ENCODE peak calls at places on chromosomes 11 and 22, in five cellular contexts. S is NB4, O is pancreas, C is lower lobe of right lung, L is tibial nerve. J is an unnamed sample.

GRCh38 chr11:98979212-98979611 is 41.5 kb upstream of the CNTN5 start:
- DNase-seq in S (no peak), O (no peak), C (no peak), L (no peak), J (no peak)

GRCh38 chr11:3022300-3022967 is 30.3 kb upstream of the NAP1L4 start:
- DNase-seq in S (peak), O (no peak), C (no peak), L (no peak), J (no peak)

GRCh38 chr22:38136607-38137006 is 26.1 kb upstream of the BAIAP2L2 start:
- DNase-seq in S (no peak), O (no peak), C (no peak), L (no peak), J (no peak)

GRCh38 chr11:3810446-3810845 is 2.1 kb downstream of the PGAP2 start:
- DNase-seq in S (no peak), O (no peak), C (no peak), L (no peak), J (no peak)

GRCh38 chr22:35191412-35191811 is 65.9 kb upstream of the HMGXB4 start:
- DNase-seq in S (no peak), O (no peak), C (no peak), L (no peak), J (no peak)

GRCh38 chr11:128886401-128887119 is 4.6 kb upstream of the KCNJ5 start:
- DNase-seq in S (peak), O (peak), C (no peak), L (no peak), J (no peak)

GRCh38 chr11:8691601-8692000 is 9.0 kb downstream of the RPL27A start:
- DNase-seq in S (no peak), O (no peak), C (no peak), L (no peak), J (no peak)

GRCh38 chr11:109034341-109034696 is 369.4 kb downstream of the DDX10 start:
- DNase-seq in S (no peak), O (no peak), C (no peak), L (no peak), J (no peak)

GRCh38 chr11:77873345-77873744 is 52.4 kb downstream of the AAMDC start:
- DNase-seq in S (no peak), O (no peak), C (no peak), L (no peak), J (no peak)

GRCh38 chr11:132312616-132313210 is 942.3 kb downstream of the NTM start:
- DNase-seq in S (peak), O (no peak), C (no peak), L (no peak), J (no peak)

GRCh38 chr11:75100314-75100713 is 3.6 kb upstream of the OR2AT4 start:
- DNase-seq in S (peak), O (no peak), C (no peak), L (no peak), J (no peak)

GRCh38 chr22:47826016-47826415 is 1063.6 kb downstream of the TBC1D22A start:
- DNase-seq in S (no peak), O (no peak), C (no peak), L (no peak), J (no peak)

GRCh38 chr22:35995772-35996171 is 32.9 kb downstream of the RBFOX2 start:
- DNase-seq in S (no peak), O (peak), C (no peak), L (peak), J (peak)

GRCh38 chr11:69272961-69273461 is 20.9 kb upstream of the MYEOV start:
- DNase-seq in S (no peak), O (no peak), C (peak), L (no peak), J (no peak)

GRCh38 chr11:114135737-114136151 is 76.2 kb downstream of the ZBTB16 start:
- DNase-seq in S (peak), O (no peak), C (no peak), L (no peak), J (peak)

GRCh38 chr11:134971381-134971780 is 559.3 kb upstream of the B3GAT1 start:
- DNase-seq in S (no peak), O (no peak), C (no peak), L (no peak), J (no peak)

GRCh38 chr22:41815716-41816115 is 15.2 kb downstream of the CCDC134 start:
- DNase-seq in S (no peak), O (no peak), C (no peak), L (no peak), J (no peak)

GRCh38 chr11:76153609-76153949 is 52.7 kb downstream of the WNT11 start:
- DNase-seq in S (no peak), O (no peak), C (no peak), L (no peak), J (no peak)

GRCh38 chr11:78656327-78656726 is 81.7 kb upstream of the NARS2 start:
- DNase-seq in S (no peak), O (no peak), C (no peak), L (no peak), J (no peak)

GRCh38 chr22:30802202-30803166 is 107.8 kb downstream of the OSBP2 start:
- DNase-seq in S (peak), O (peak), C (peak), L (peak), J (peak)

GRCh38 chr11:101453682-101454081 is 130.1 kb downstream of the TRPC6 start:
- DNase-seq in S (no peak), O (no peak), C (no peak), L (no peak), J (no peak)

GRCh38 chr11:101458161-101458560 is 125.6 kb downstream of the TRPC6 start:
- DNase-seq in S (no peak), O (no peak), C (no peak), L (no peak), J (no peak)

GRCh38 chr11:101459020-101459419 is 124.8 kb downstream of the TRPC6 start:
- DNase-seq in S (no peak), O (no peak), C (no peak), L (no peak), J (no peak)

DNA sequence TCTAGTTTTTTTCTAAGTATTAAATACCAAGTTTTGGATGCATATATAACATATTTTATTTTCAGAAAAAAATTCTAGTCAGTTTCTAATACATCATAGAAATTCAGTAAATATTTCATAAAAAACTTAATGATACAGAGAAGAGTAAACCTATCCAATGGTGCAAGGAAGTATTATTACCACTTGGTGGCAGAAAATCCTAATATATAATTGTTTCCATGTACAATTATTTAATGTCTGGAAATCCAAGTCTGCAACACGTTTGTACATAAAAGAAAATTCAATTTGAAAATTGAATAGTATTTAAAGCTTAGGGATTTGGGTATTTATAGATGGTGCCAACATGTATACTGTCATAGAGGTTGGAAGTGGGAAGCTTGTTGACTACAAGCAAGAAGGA is 127.0 kb downstream of the TRPC6 start:
- DNase-seq in S (no peak), O (no peak), C (no peak), L (no peak), J (no peak)
- TF ChIP-seq CTCF in S (no peak), O (no peak), C (peak), L (peak), J (peak)

GRCh38 chr11:65378208-65378927 is 4.1 kb downstream of the SLC25A45 start:
- DNase-seq in S (peak), O (no peak), C (no peak), L (no peak), J (no peak)
- TF ChIP-seq CTCF in S (peak), O (no peak), C (no peak), L (no peak), J (no peak)

GRCh38 chr11:103987631-103988594 is 48.5 kb upstream of the DDI1 start:
- DNase-seq in S (no peak), O (no peak), C (no peak), L (no peak), J (no peak)
- TF ChIP-seq CTCF in S (no peak), O (no peak), C (no peak), L (no peak), J (no peak)

GRCh38 chr11:104256525-104256924 is 92.6 kb upstream of the PDGFD start:
- DNase-seq in S (no peak), O (no peak), C (no peak), L (no peak), J (no peak)
- TF ChIP-seq CTCF in S (no peak), O (no peak), C (no peak), L (no peak), J (no peak)

GRCh38 chr11:63508009-63508408 is 2.1 kb downstream of the LGALS12 start:
- DNase-seq in S (peak), O (peak), C (no peak), L (no peak), J (no peak)
- TF ChIP-seq CTCF in S (peak), O (peak), C (peak), L (peak), J (peak)

DNA sequence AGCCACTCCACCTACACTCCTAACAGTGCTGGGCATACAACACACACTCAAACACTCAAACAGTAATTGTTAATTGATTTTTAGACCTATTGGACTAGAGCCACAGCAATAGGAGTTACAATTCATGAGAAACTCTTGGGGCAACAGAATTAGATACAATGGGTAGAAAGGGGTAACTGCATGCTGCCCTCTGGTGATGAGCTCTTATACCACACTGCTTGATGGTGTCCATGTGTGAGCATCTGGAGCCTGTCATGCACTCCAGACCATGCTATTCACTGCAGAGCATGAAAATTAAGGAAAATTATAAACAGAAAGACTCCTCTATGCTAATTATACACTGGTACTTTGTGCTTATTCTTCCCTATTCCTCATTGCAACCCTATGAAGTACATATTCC is 975.5 kb upstream of the CCDC90B start:
- DNase-seq in S (peak), O (no peak), C (no peak), L (no peak), J (no peak)
- TF ChIP-seq CTCF in S (peak), O (no peak), C (peak), L (no peak), J (no peak)

DNA sequence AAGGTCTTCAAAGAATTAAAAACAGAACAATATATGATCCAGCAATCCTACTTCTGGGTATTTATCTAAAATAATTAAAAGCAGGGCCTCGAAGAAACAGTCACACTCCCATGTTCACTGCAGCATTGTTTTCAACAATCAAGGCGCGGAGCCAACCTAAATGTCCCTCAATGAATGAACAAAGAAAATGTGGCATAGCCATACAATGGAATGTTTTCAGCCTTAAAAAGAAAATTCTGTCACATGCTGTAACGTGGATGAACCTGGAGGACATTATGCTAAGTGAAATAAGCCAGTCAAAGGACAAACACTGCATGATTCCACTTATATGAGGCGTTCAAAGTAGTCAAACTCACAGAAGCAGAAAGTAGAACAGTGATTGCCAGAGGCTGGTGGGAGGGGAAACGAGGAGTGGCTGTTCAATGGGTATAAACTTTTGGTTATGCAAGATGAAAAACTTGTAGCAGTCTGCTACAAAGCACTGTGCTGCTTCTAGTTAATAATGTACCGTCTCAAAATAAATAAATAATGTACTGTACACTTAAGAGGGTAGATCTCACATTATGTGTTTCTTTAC is 41.2 kb downstream of the SNX19 start:
- DNase-seq in S (no peak), O (no peak), C (no peak), L (no peak), J (no peak)
- TF ChIP-seq CTCF in S (no peak), O (no peak), C (no peak), L (no peak), J (no peak)

GRCh38 chr11:124865902-124866851 is 945 bp downstream of the ROBO3 start:
- DNase-seq in S (no peak), O (no peak), C (no peak), L (no peak), J (no peak)
- TF ChIP-seq CTCF in S (peak), O (peak), C (peak), L (peak), J (peak)

J was measured in tibial artery.